ENCODE peak calls at places on chromosomes 11 and 22, in five cellular contexts. S is tibial artery, H is fibroblast of lung, X is HL-60, F is epithelial cell of esophagus. T is an unnamed sample.

GRCh38 chr11:8041576-8041975 is 39.4 kb upstream of the TUB start:
- DNase-seq in H (no peak), S (no peak), F (no peak), X (no peak), T (no peak)

GRCh38 chr11:117786099-117786870 is 10.7 kb downstream of the DSCAML1 start:
- DNase-seq in S (no peak), F (peak), H (no peak), X (no peak), T (no peak)

GRCh38 chr22:35684270-35684700 is 33.4 kb upstream of the APOL5 start:
- DNase-seq in X (no peak), S (no peak), F (peak), H (peak), T (peak)

GRCh38 chr22:36454916-36455570 is 26.4 kb downstream of the TXN2 start:
- DNase-seq in S (peak), H (peak), X (peak), F (peak), T (peak)

GRCh38 chr22:38700271-38700788 is 413 bp downstream of the JOSD1 start:
- DNase-seq in F (peak), H (no peak), S (peak), X (peak), T (peak)

GRCh38 chr11:3841426-3842304 is 906 bp upstream of the RHOG start:
- DNase-seq in S (peak), X (peak), F (peak), H (peak), T (peak)

GRCh38 chr11:6623391-6624363 is 4.5 kb upstream of the TPP1 start:
- DNase-seq in X (no peak), S (no peak), H (no peak), F (no peak), T (no peak)

GRCh38 chr22:50436134-50436830 is 38.6 kb downstream of the SBF1 start:
- DNase-seq in H (no peak), X (no peak), F (no peak), S (no peak), T (no peak)

GRCh38 chr11:111454561-111455192 is 57.5 kb downstream of the BTG4 start:
- DNase-seq in S (no peak), H (peak), F (peak), X (peak), T (peak)
- TF ChIP-seq CTCF in S (no peak), H (peak), F (peak), X (no peak), T (peak)

GRCh38 chr11:64340671-64341335 is 799 bp downstream of the CCDC88B start:
- DNase-seq in S (peak), X (peak), H (no peak), F (no peak), T (no peak)
- H3K4me3 ChIP-seq in S (no peak), X (peak), H (no peak), F (no peak), T (no peak)

GRCh38 chr11:119706887-119707286 is 22.1 kb downstream of the NECTIN1 start:
- DNase-seq in F (no peak), H (no peak), S (no peak), X (no peak), T (no peak)
- TF ChIP-seq CTCF in F (peak), H (peak), S (no peak), X (no peak), T (no peak)

GRCh38 chr11:693887-694562 is 997 bp downstream of the DEAF1 start:
- DNase-seq in F (no peak), X (no peak), S (no peak), H (no peak), T (no peak)

GRCh38 chr11:694563-695331 is at the start of gene DEAF1:
- DNase-seq in X (peak), H (peak), F (peak), S (peak), T (peak)

GRCh38 chr11:692824-693414 is 2.1 kb downstream of the DEAF1 start:
- DNase-seq in F (peak), X (no peak), H (no peak), S (no peak), T (peak)

GRCh38 chr11:691710-692590 is 3.1 kb downstream of the DEAF1 start:
- DNase-seq in S (no peak), H (no peak), F (no peak), X (no peak), T (no peak)

DNA sequence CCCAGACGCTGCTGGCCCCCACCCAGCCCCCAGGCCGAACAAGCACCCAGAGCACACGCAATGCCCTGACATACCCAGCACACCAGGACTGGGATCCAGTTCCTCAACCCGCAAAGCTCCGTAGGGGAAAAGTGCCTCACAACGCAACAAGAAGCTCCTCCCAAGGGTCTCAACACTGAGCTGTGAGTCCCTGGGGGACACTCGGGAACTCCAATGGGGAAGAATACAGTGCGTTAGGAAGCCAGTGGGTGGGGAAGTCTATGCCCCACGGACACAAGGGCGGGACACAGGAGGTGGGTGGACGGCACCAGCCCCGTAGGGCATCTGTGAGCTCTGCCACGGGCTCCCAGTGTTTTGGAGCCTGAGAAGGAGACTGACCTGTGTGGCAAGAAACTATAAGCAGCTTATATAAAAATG is 1.6 kb downstream of the DEAF1 start:
- DNase-seq in X (no peak), F (peak), H (no peak), S (no peak), T (peak)
- H3K4me3 ChIP-seq in X (peak), F (peak), H (peak), S (no peak), T (peak)